ENCODE peak calls at places on chromosomes 6 and 20, in six cellular contexts. One of them, this sample, is unnamed.

GRCh38 chr20:16415079-16415478 is 158.2 kb downstream of the KIF16B start:
- DNase-seq in RKO: no peak
- DNase-seq in testis: no peak
- DNase-seq in CD4-positive, alpha-beta T cell: no peak
- DNase-seq in cardiac fibroblast: peak
- DNase-seq in germinal center: no peak
- DNase-seq in this sample: no peak

GRCh38 chr20:41234546-41234945 is 83.0 kb downstream of the ZHX3 start:
- DNase-seq in cardiac fibroblast: peak
- DNase-seq in CD4-positive, alpha-beta T cell: no peak
- DNase-seq in testis: no peak
- DNase-seq in RKO: no peak
- DNase-seq in germinal center: no peak
- DNase-seq in this sample: peak

GRCh38 chr6:47106216-47106615 is 64.1 kb upstream of the ADGRF1 start:
- DNase-seq in germinal center: no peak
- DNase-seq in CD4-positive, alpha-beta T cell: no peak
- DNase-seq in RKO: no peak
- DNase-seq in testis: no peak
- DNase-seq in cardiac fibroblast: no peak
- DNase-seq in this sample: no peak

GRCh38 chr20:45972500-45973183 is 639 bp upstream of the ZNF335 start:
- DNase-seq in CD4-positive, alpha-beta T cell: no peak
- DNase-seq in testis: no peak
- DNase-seq in RKO: peak
- DNase-seq in cardiac fibroblast: no peak
- DNase-seq in germinal center: no peak
- DNase-seq in this sample: no peak

GRCh38 chr6:88856566-88856965 is 106.9 kb downstream of the RNGTT start:
- DNase-seq in CD4-positive, alpha-beta T cell: no peak
- DNase-seq in cardiac fibroblast: peak
- DNase-seq in RKO: no peak
- DNase-seq in testis: no peak
- DNase-seq in germinal center: no peak
- DNase-seq in this sample: no peak

GRCh38 chr20:25525857-25526256 is 59.5 kb downstream of the NINL start:
- DNase-seq in CD4-positive, alpha-beta T cell: no peak
- DNase-seq in germinal center: no peak
- DNase-seq in cardiac fibroblast: peak
- DNase-seq in testis: no peak
- DNase-seq in RKO: peak
- DNase-seq in this sample: no peak

GRCh38 chr20:21901470-21902275 is 196.2 kb downstream of the PAX1 start:
- DNase-seq in RKO: no peak
- DNase-seq in CD4-positive, alpha-beta T cell: no peak
- DNase-seq in cardiac fibroblast: no peak
- DNase-seq in germinal center: no peak
- DNase-seq in testis: peak
- DNase-seq in this sample: no peak

GRCh38 chr20:41701596-41702350 is 83.6 kb upstream of the CHD6 start:
- DNase-seq in germinal center: no peak
- DNase-seq in CD4-positive, alpha-beta T cell: no peak
- DNase-seq in RKO: no peak
- DNase-seq in cardiac fibroblast: no peak
- DNase-seq in testis: no peak
- DNase-seq in this sample: no peak

GRCh38 chr20:39877792-39878191 is 811.2 kb downstream of the MAFB start:
- DNase-seq in RKO: no peak
- DNase-seq in testis: no peak
- DNase-seq in CD4-positive, alpha-beta T cell: no peak
- DNase-seq in germinal center: no peak
- DNase-seq in cardiac fibroblast: no peak
- DNase-seq in this sample: no peak

GRCh38 chr6:34630040-34630439 is 66.5 kb downstream of the ILRUN start:
- DNase-seq in CD4-positive, alpha-beta T cell: no peak
- DNase-seq in testis: no peak
- DNase-seq in germinal center: no peak
- DNase-seq in cardiac fibroblast: peak
- DNase-seq in RKO: peak
- DNase-seq in this sample: no peak

GRCh38 chr20:49501917-49502316 is 19.4 kb upstream of the KCNB1 start:
- DNase-seq in cardiac fibroblast: peak
- DNase-seq in CD4-positive, alpha-beta T cell: no peak
- DNase-seq in germinal center: no peak
- DNase-seq in RKO: peak
- DNase-seq in testis: no peak
- DNase-seq in this sample: no peak

GRCh38 chr6:52598123-52598823 is 21.4 kb upstream of the TRAM2 start:
- DNase-seq in testis: peak
- DNase-seq in germinal center: peak
- DNase-seq in cardiac fibroblast: peak
- DNase-seq in RKO: peak
- DNase-seq in CD4-positive, alpha-beta T cell: no peak
- DNase-seq in this sample: peak

GRCh38 chr6:82397962-82398692 is 34.5 kb downstream of the TPBG start:
- DNase-seq in germinal center: no peak
- DNase-seq in CD4-positive, alpha-beta T cell: no peak
- DNase-seq in testis: no peak
- DNase-seq in RKO: peak
- DNase-seq in cardiac fibroblast: peak
- DNase-seq in this sample: no peak